ENCODE peak calls at places on chromosomes 7 and 10, in six cellular contexts. One of them, this sample, is unnamed.
A peak's percentile ranks its signal among the peaks of the same experiment; 100 is the strongest.

GRCh38 chr10:128068398-128069285 is 57.6 kb downstream of the MKI67 start:
- DNase-seq in endodermal cell: no peak
- DNase-seq in hippocampal formation: no peak
- DNase-seq in mucosa of gallbladder: no peak
- DNase-seq in activated CD8-positive, alpha-beta memory T cell treated with anti-CD3 and anti-CD28 coated beads for 1 hour: no peak
- DNase-seq in GM04504: no peak
- DNase-seq in this sample: no peak

GRCh38 chr10:120538091-120538490 is 81.1 kb downstream of the PLPP4 start:
- DNase-seq in GM04504: no peak
- DNase-seq in mucosa of gallbladder: no peak
- DNase-seq in activated CD8-positive, alpha-beta memory T cell treated with anti-CD3 and anti-CD28 coated beads for 1 hour: no peak
- DNase-seq in hippocampal formation: no peak
- DNase-seq in endodermal cell: no peak
- DNase-seq in this sample: no peak

GRCh38 chr7:12322903-12323300 is 80.8 kb downstream of the VWDE start:
- DNase-seq in GM04504: no peak
- DNase-seq in mucosa of gallbladder: no peak
- DNase-seq in hippocampal formation: no peak
- DNase-seq in activated CD8-positive, alpha-beta memory T cell treated with anti-CD3 and anti-CD28 coated beads for 1 hour: no peak
- DNase-seq in endodermal cell: no peak
- DNase-seq in this sample: no peak

GRCh38 chr10:88091490-88092061 is 228.2 kb downstream of the PTEN start:
- DNase-seq in GM04504: no peak
- DNase-seq in mucosa of gallbladder: peak; percentile 20
- DNase-seq in activated CD8-positive, alpha-beta memory T cell treated with anti-CD3 and anti-CD28 coated beads for 1 hour: peak; percentile 28
- DNase-seq in hippocampal formation: no peak
- DNase-seq in endodermal cell: no peak
- DNase-seq in this sample: no peak

GRCh38 chr10:97852277-97852676 is 2.6 kb downstream of the GOLGA7B start:
- DNase-seq in hippocampal formation: no peak
- DNase-seq in mucosa of gallbladder: no peak
- DNase-seq in GM04504: no peak
- DNase-seq in endodermal cell: no peak
- DNase-seq in activated CD8-positive, alpha-beta memory T cell treated with anti-CD3 and anti-CD28 coated beads for 1 hour: no peak
- DNase-seq in this sample: no peak

GRCh38 chr7:55036958-55037357 is 18.1 kb downstream of the EGFR start:
- DNase-seq in hippocampal formation: no peak
- DNase-seq in endodermal cell: no peak
- DNase-seq in activated CD8-positive, alpha-beta memory T cell treated with anti-CD3 and anti-CD28 coated beads for 1 hour: no peak
- DNase-seq in mucosa of gallbladder: no peak
- DNase-seq in GM04504: no peak
- DNase-seq in this sample: no peak

GRCh38 chr7:95246935-95247370 is 77.4 kb downstream of the PON1 start:
- DNase-seq in hippocampal formation: peak; percentile 90
- DNase-seq in endodermal cell: peak; percentile 81
- DNase-seq in GM04504: peak; percentile 39
- DNase-seq in mucosa of gallbladder: peak; percentile 42
- DNase-seq in activated CD8-positive, alpha-beta memory T cell treated with anti-CD3 and anti-CD28 coated beads for 1 hour: no peak
- DNase-seq in this sample: peak; percentile 43

GRCh38 chr7:66016131-66016461 is 34.1 kb upstream of the GUSB start:
- DNase-seq in endodermal cell: no peak
- DNase-seq in mucosa of gallbladder: no peak
- DNase-seq in activated CD8-positive, alpha-beta memory T cell treated with anti-CD3 and anti-CD28 coated beads for 1 hour: no peak
- DNase-seq in GM04504: peak; percentile 12
- DNase-seq in hippocampal formation: no peak
- DNase-seq in this sample: no peak

GRCh38 chr7:131106681-131107342 is 220.9 kb upstream of the MKLN1 start:
- DNase-seq in mucosa of gallbladder: peak; percentile 43
- DNase-seq in hippocampal formation: no peak
- DNase-seq in activated CD8-positive, alpha-beta memory T cell treated with anti-CD3 and anti-CD28 coated beads for 1 hour: peak; percentile 30
- DNase-seq in endodermal cell: peak; percentile 79
- DNase-seq in GM04504: peak; percentile 48
- DNase-seq in this sample: peak; percentile 39

GRCh38 chr7:138257459-138258193 is 181.4 kb downstream of the AKR1D1 start:
- DNase-seq in GM04504: no peak
- DNase-seq in hippocampal formation: no peak
- DNase-seq in activated CD8-positive, alpha-beta memory T cell treated with anti-CD3 and anti-CD28 coated beads for 1 hour: no peak
- DNase-seq in mucosa of gallbladder: peak; percentile 21
- DNase-seq in endodermal cell: no peak
- DNase-seq in this sample: peak; percentile 31